ENCODE peak calls at places on chromosomes 7 and 10, in five cellular contexts. One of them, this sample, is unnamed.

GRCh38 chr7:24409429-24410024 is 125.5 kb downstream of the NPY start:
- DNase-seq in stimulated activated naive CD4-positive, alpha-beta T cell: no peak
- DNase-seq in central memory CD4-positive, alpha-beta T cell: no peak
- DNase-seq in WERI-Rb-1: no peak
- DNase-seq in H9: no peak
- DNase-seq in this sample: no peak

GRCh38 chr7:128152721-128153120 is 88.4 kb upstream of the LEP start:
- DNase-seq in stimulated activated naive CD4-positive, alpha-beta T cell: no peak
- DNase-seq in central memory CD4-positive, alpha-beta T cell: no peak
- DNase-seq in WERI-Rb-1: no peak
- DNase-seq in H9: no peak
- DNase-seq in this sample: no peak

GRCh38 chr7:47311891-47312290 is 270.0 kb downstream of the TNS3 start:
- DNase-seq in stimulated activated naive CD4-positive, alpha-beta T cell: no peak
- DNase-seq in central memory CD4-positive, alpha-beta T cell: no peak
- DNase-seq in WERI-Rb-1: no peak
- DNase-seq in H9: no peak
- DNase-seq in this sample: no peak

GRCh38 chr7:132090444-132090843 is 485.8 kb downstream of the PLXNA4 start:
- DNase-seq in stimulated activated naive CD4-positive, alpha-beta T cell: no peak
- DNase-seq in central memory CD4-positive, alpha-beta T cell: no peak
- DNase-seq in WERI-Rb-1: no peak
- DNase-seq in H9: no peak
- DNase-seq in this sample: no peak

GRCh38 chr10:69449841-69450240 is 1.4 kb upstream of the TSPAN15 start:
- DNase-seq in stimulated activated naive CD4-positive, alpha-beta T cell: no peak
- DNase-seq in central memory CD4-positive, alpha-beta T cell: peak
- DNase-seq in WERI-Rb-1: peak
- DNase-seq in H9: peak
- DNase-seq in this sample: no peak

GRCh38 chr7:133863362-133864061 is 263.6 kb upstream of the LRGUK start:
- DNase-seq in stimulated activated naive CD4-positive, alpha-beta T cell: no peak
- DNase-seq in central memory CD4-positive, alpha-beta T cell: no peak
- DNase-seq in WERI-Rb-1: no peak
- DNase-seq in H9: no peak
- DNase-seq in this sample: no peak

GRCh38 chr7:151424799-151425198 is 15.0 kb upstream of the WDR86 start:
- DNase-seq in stimulated activated naive CD4-positive, alpha-beta T cell: no peak
- DNase-seq in central memory CD4-positive, alpha-beta T cell: no peak
- DNase-seq in WERI-Rb-1: no peak
- DNase-seq in H9: no peak
- DNase-seq in this sample: no peak

GRCh38 chr10:74529205-74529604 is 297.2 kb upstream of the KAT6B start:
- DNase-seq in stimulated activated naive CD4-positive, alpha-beta T cell: no peak
- DNase-seq in central memory CD4-positive, alpha-beta T cell: no peak
- DNase-seq in WERI-Rb-1: no peak
- DNase-seq in H9: no peak
- DNase-seq in this sample: no peak

GRCh38 chr7:3117488-3118228 is 74.0 kb upstream of the CARD11 start:
- DNase-seq in stimulated activated naive CD4-positive, alpha-beta T cell: no peak
- DNase-seq in central memory CD4-positive, alpha-beta T cell: peak
- DNase-seq in WERI-Rb-1: no peak
- DNase-seq in H9: no peak
- DNase-seq in this sample: no peak

GRCh38 chr10:63522129-63522687 is 1.0 kb downstream of the REEP3 start:
- DNase-seq in stimulated activated naive CD4-positive, alpha-beta T cell: no peak
- DNase-seq in central memory CD4-positive, alpha-beta T cell: peak
- DNase-seq in WERI-Rb-1: no peak
- DNase-seq in H9: no peak
- DNase-seq in this sample: no peak

GRCh38 chr10:31197886-31198285 is 121.1 kb upstream of the ZEB1 start:
- DNase-seq in stimulated activated naive CD4-positive, alpha-beta T cell: no peak
- DNase-seq in central memory CD4-positive, alpha-beta T cell: no peak
- DNase-seq in WERI-Rb-1: no peak
- DNase-seq in H9: no peak
- DNase-seq in this sample: no peak

GRCh38 chr7:3267928-3268690 is 32.9 kb upstream of the SDK1 start:
- DNase-seq in stimulated activated naive CD4-positive, alpha-beta T cell: no peak
- DNase-seq in central memory CD4-positive, alpha-beta T cell: no peak
- DNase-seq in WERI-Rb-1: peak
- DNase-seq in H9: no peak
- DNase-seq in this sample: peak

GRCh38 chr7:114405427-114405826 is 9.2 kb upstream of the FOXP2 start:
- DNase-seq in stimulated activated naive CD4-positive, alpha-beta T cell: no peak
- DNase-seq in central memory CD4-positive, alpha-beta T cell: no peak
- DNase-seq in WERI-Rb-1: no peak
- DNase-seq in H9: no peak
- DNase-seq in this sample: no peak

This sample was measured in AG09319.